ENCODE peak calls at places on chromosomes 6 and 20, in ten cellular contexts. J is SW480; S is effector CD8-positive, alpha-beta T cell; Q is lower lobe of right lung; N is GM12864; K is AML-193; U is GM03348; T is tibial artery; O is posterior cingulate gyrus; D is cardiac muscle cell. X is an unnamed sample.

GRCh38 chr20:884983-885952 is 30.9 kb downstream of the ANGPT4 start:
- DNase-seq in U (peak), S (no peak), D (peak), N (no peak), O (peak), T (peak), K (no peak), J (no peak), Q (no peak), X (peak)

GRCh38 chr6:156796627-156797026 is 19.4 kb downstream of the ARID1B start:
- DNase-seq in Q (no peak), N (no peak), U (no peak), O (no peak), K (no peak), T (no peak), S (no peak), D (no peak), J (no peak), X (no peak)

GRCh38 chr6:159788276-159788675 is 1.1 kb downstream of the TCP1 start:
- DNase-seq in U (no peak), J (no peak), N (no peak), Q (no peak), S (no peak), O (no peak), T (no peak), K (no peak), D (no peak), X (no peak)

GRCh38 chr6:105733556-105734162 is 330.8 kb upstream of the PREP start:
- DNase-seq in S (no peak), U (peak), D (peak), O (no peak), Q (no peak), T (no peak), K (peak), N (no peak), J (peak), X (no peak)

GRCh38 chr20:14493408-14493807 is 156.0 kb upstream of the FLRT3 start:
- DNase-seq in J (no peak), K (no peak), D (no peak), U (no peak), O (no peak), T (no peak), N (no peak), Q (no peak), S (no peak), X (no peak)

GRCh38 chr6:131258816-131259476 is 123.7 kb downstream of the AKAP7 start:
- DNase-seq in D (peak), U (no peak), J (peak), S (no peak), K (no peak), N (no peak), T (no peak), Q (no peak), O (no peak), X (no peak)

GRCh38 chr6:152598858-152599537 is 38.2 kb downstream of the SYNE1 start:
- DNase-seq in O (no peak), N (no peak), S (no peak), T (no peak), J (no peak), Q (no peak), U (no peak), K (no peak), D (no peak), X (peak)

GRCh38 chr6:88166493-88166900 is 350 bp upstream of the CNR1 start:
- DNase-seq in J (peak), U (no peak), T (no peak), Q (peak), O (no peak), K (no peak), S (no peak), D (peak), N (no peak), X (peak)

GRCh38 chr20:21291026-21291425 is 12.1 kb upstream of the XRN2 start:
- DNase-seq in S (no peak), K (no peak), D (no peak), O (no peak), U (no peak), T (no peak), N (no peak), J (no peak), Q (no peak), X (no peak)

GRCh38 chr6:118867181-118867580 is 26.8 kb upstream of the ASF1A start:
- DNase-seq in S (no peak), J (no peak), K (no peak), N (no peak), O (no peak), Q (no peak), D (no peak), T (no peak), U (no peak), X (no peak)

GRCh38 chr6:163309491-163310026 is 105.0 kb upstream of the QKI start:
- DNase-seq in O (no peak), K (no peak), D (no peak), J (no peak), Q (no peak), T (no peak), U (no peak), S (no peak), N (no peak), X (no peak)

GRCh38 chr6:155418017-155418749 is 37.5 kb downstream of the NOX3 start:
- DNase-seq in J (no peak), U (peak), Q (no peak), S (peak), T (peak), K (peak), O (no peak), D (no peak), N (peak), X (no peak)

GRCh38 chr20:35021063-35021462 is 65.4 kb downstream of the MYH7B start:
- DNase-seq in N (no peak), S (no peak), U (no peak), O (no peak), J (no peak), Q (no peak), K (no peak), D (no peak), T (no peak), X (no peak)

GRCh38 chr20:49913399-49914047 is 1.8 kb downstream of the SPATA2 start:
- DNase-seq in N (no peak), T (peak), U (no peak), Q (no peak), D (no peak), K (no peak), J (no peak), O (no peak), S (no peak), X (no peak)

GRCh38 chr20:35541118-35541782 is 628 bp upstream of the ERGIC3 start:
- DNase-seq in T (no peak), N (no peak), O (no peak), Q (no peak), J (peak), D (peak), K (no peak), U (no peak), S (no peak), X (no peak)

GRCh38 chr6:94673251-94673650 is 904.1 kb upstream of the MANEA start:
- DNase-seq in T (no peak), K (no peak), J (no peak), U (no peak), N (no peak), Q (no peak), D (no peak), O (no peak), S (no peak), X (no peak)